ENCODE peak calls at places on chromosome 17, in eight cellular contexts. Y, P, Z, E, O, W, C and U are unnamed samples.

GRCh38 chr17:57166803-57167202 is 81.8 kb downstream of the AKAP1 start:
- DNase-seq in C (no peak), P (no peak), O (no peak), E (no peak), W (no peak), Z (no peak), Y (no peak), U (no peak)

GRCh38 chr17:2736956-2737355 is 12.5 kb downstream of the CCDC92B start:
- DNase-seq in Y (no peak), P (no peak), O (no peak), C (no peak), Z (no peak), E (no peak), W (no peak), U (no peak)

GRCh38 chr17:67049025-67049739 is 4.8 kb downstream of the CACNG1 start:
- DNase-seq in Z (no peak), P (no peak), W (no peak), Y (no peak), O (no peak), C (no peak), E (no peak), U (no peak)

GRCh38 chr17:16491131-16491702 is 776 bp downstream of the LRRC75A start:
- DNase-seq in W (no peak), Y (peak; percentile 44), E (no peak), Z (no peak), C (peak; percentile 18), O (no peak), P (no peak), U (no peak)

GRCh38 chr17:9644910-9645751 is at the start of gene USP43:
- DNase-seq in P (peak; percentile 15), W (no peak), Y (peak; percentile 67), C (peak; percentile 17), Z (no peak), O (no peak), E (no peak), U (no peak)

GRCh38 chr17:62187681-62188080 is 122.6 kb upstream of the MED13 start:
- DNase-seq in E (no peak), O (peak; percentile 16), Z (no peak), Y (no peak), C (no peak), W (no peak), P (peak; percentile 43), U (no peak)

GRCh38 chr17:62715882-62716390 is 88.5 kb downstream of the MRC2 start:
- DNase-seq in Y (no peak), O (no peak), C (no peak), P (no peak), E (no peak), W (no peak), Z (no peak), U (no peak)

GRCh38 chr17:73980517-73980916 is 223.0 kb upstream of the RPL38 start:
- DNase-seq in W (no peak), P (no peak), Y (no peak), C (no peak), E (no peak), O (no peak), Z (no peak), U (no peak)

GRCh38 chr17:82920150-82920549 is 80.3 kb upstream of the ZNF750 start:
- DNase-seq in Y (no peak), P (no peak), O (no peak), W (no peak), E (no peak), C (no peak), Z (peak; percentile 27), U (no peak)

GRCh38 chr17:57016066-57016763 is 38.3 kb downstream of the SCPEP1 start:
- DNase-seq in W (no peak), C (no peak), O (no peak), E (no peak), Y (no peak), P (no peak), Z (no peak), U (no peak)

GRCh38 chr17:14942511-14943185 is 322.5 kb downstream of the PMP22 start:
- DNase-seq in W (no peak), C (no peak), E (no peak), Z (no peak), P (peak; percentile 62), Y (no peak), O (no peak), U (no peak)

GRCh38 chr17:41906465-41907184 is 12.1 kb downstream of the ACLY start:
- DNase-seq in P (peak; percentile 60), Y (no peak), O (no peak), C (no peak), E (no peak), W (no peak), Z (no peak), U (no peak)